ENCODE peak calls at places on chromosomes 4 and X, in seven cellular contexts. One of them, this sample, is unnamed.

GRCh38 chr4:101597204-101597603 is 193.3 kb upstream of the BANK1 start:
- DNase-seq in ovary: no peak
- DNase-seq in spleen: no peak
- DNase-seq in body of pancreas: no peak
- DNase-seq in sigmoid colon: no peak
- DNase-seq in A549: no peak
- DNase-seq in uterus: no peak
- DNase-seq in this sample: no peak

GRCh38 chrX:33109858-33110257 is 101.5 kb downstream of the DMD start:
- DNase-seq in ovary: no peak
- DNase-seq in spleen: no peak
- DNase-seq in body of pancreas: no peak
- DNase-seq in sigmoid colon: no peak
- DNase-seq in A549: no peak
- DNase-seq in uterus: no peak
- DNase-seq in this sample: no peak

GRCh38 chrX:47501226-47502071 is 18.4 kb upstream of the ZNF41 start:
- DNase-seq in ovary: no peak
- DNase-seq in spleen: no peak
- DNase-seq in body of pancreas: no peak
- DNase-seq in sigmoid colon: peak; percentile 27
- DNase-seq in A549: no peak
- DNase-seq in uterus: no peak
- DNase-seq in this sample: no peak

GRCh38 chr4:61740950-61741638 is 541.0 kb downstream of the ADGRL3 start:
- DNase-seq in ovary: no peak
- DNase-seq in spleen: no peak
- DNase-seq in body of pancreas: no peak
- DNase-seq in sigmoid colon: no peak
- DNase-seq in A549: no peak
- DNase-seq in uterus: no peak
- DNase-seq in this sample: peak; percentile 59

GRCh38 chr4:142846729-142847606 is 867 bp upstream of the INPP4B start:
- DNase-seq in ovary: peak; percentile 28
- DNase-seq in spleen: peak; percentile 71
- DNase-seq in body of pancreas: peak; percentile 75
- DNase-seq in sigmoid colon: no peak
- DNase-seq in A549: peak; percentile 25
- DNase-seq in uterus: peak; percentile 41
- DNase-seq in this sample: peak; percentile 48

GRCh38 chr4:185283723-185284122 is 74.3 kb downstream of the SNX25 start:
- DNase-seq in ovary: no peak
- DNase-seq in spleen: no peak
- DNase-seq in body of pancreas: no peak
- DNase-seq in sigmoid colon: no peak
- DNase-seq in A549: no peak
- DNase-seq in uterus: no peak
- DNase-seq in this sample: no peak

GRCh38 chr4:138952405-138952804 is 63.2 kb upstream of the NOCT start:
- DNase-seq in ovary: no peak
- DNase-seq in spleen: no peak
- DNase-seq in body of pancreas: no peak
- DNase-seq in sigmoid colon: no peak
- DNase-seq in A549: no peak
- DNase-seq in uterus: no peak
- DNase-seq in this sample: no peak

GRCh38 chrX:33725556-33726232 is 406.4 kb downstream of the FAM47A start:
- DNase-seq in ovary: peak; percentile 9
- DNase-seq in spleen: no peak
- DNase-seq in body of pancreas: peak; percentile 50
- DNase-seq in sigmoid colon: peak; percentile 71
- DNase-seq in A549: no peak
- DNase-seq in uterus: peak; percentile 35
- DNase-seq in this sample: peak; percentile 20

GRCh38 chrX:151830911-151831310 is 81.8 kb upstream of the MAGEA4 start:
- DNase-seq in ovary: no peak
- DNase-seq in spleen: no peak
- DNase-seq in body of pancreas: no peak
- DNase-seq in sigmoid colon: no peak
- DNase-seq in A549: no peak
- DNase-seq in uterus: no peak
- DNase-seq in this sample: no peak

GRCh38 chr4:76306882-76307669 is 543 bp downstream of the STBD1 start:
- DNase-seq in ovary: peak; percentile 60
- DNase-seq in spleen: peak; percentile 90
- DNase-seq in body of pancreas: peak; percentile 74
- DNase-seq in sigmoid colon: peak; percentile 82
- DNase-seq in A549: peak; percentile 48
- DNase-seq in uterus: peak; percentile 46
- DNase-seq in this sample: peak; percentile 63

GRCh38 chr4:128830906-128831525 is 21.5 kb downstream of the JADE1 start:
- DNase-seq in ovary: no peak
- DNase-seq in spleen: no peak
- DNase-seq in body of pancreas: peak; percentile 52
- DNase-seq in sigmoid colon: no peak
- DNase-seq in A549: no peak
- DNase-seq in uterus: no peak
- DNase-seq in this sample: no peak

GRCh38 chr4:6855692-6856297 is 53.8 kb upstream of the TBC1D14 start:
- DNase-seq in ovary: no peak
- DNase-seq in spleen: no peak
- DNase-seq in body of pancreas: peak; percentile 19
- DNase-seq in sigmoid colon: no peak
- DNase-seq in A549: peak; percentile 19
- DNase-seq in uterus: no peak
- DNase-seq in this sample: no peak

GRCh38 chr4:26342328-26343040 is 21.7 kb downstream of the RBPJ start:
- DNase-seq in ovary: no peak
- DNase-seq in spleen: no peak
- DNase-seq in body of pancreas: no peak
- DNase-seq in sigmoid colon: no peak
- DNase-seq in A549: peak; percentile 7
- DNase-seq in uterus: no peak
- DNase-seq in this sample: no peak

GRCh38 chr4:36086387-36086786 is 157.9 kb downstream of the ARAP2 start:
- DNase-seq in ovary: no peak
- DNase-seq in spleen: no peak
- DNase-seq in body of pancreas: no peak
- DNase-seq in sigmoid colon: no peak
- DNase-seq in A549: no peak
- DNase-seq in uterus: no peak
- DNase-seq in this sample: no peak

GRCh38 chr4:158302076-158302866 is 92.0 kb downstream of the TMEM144 start:
- DNase-seq in ovary: no peak
- DNase-seq in spleen: no peak
- DNase-seq in body of pancreas: no peak
- DNase-seq in sigmoid colon: no peak
- DNase-seq in A549: no peak
- DNase-seq in uterus: no peak
- DNase-seq in this sample: no peak

GRCh38 chrX:43862434-43862833 is 19.8 kb downstream of the MAOB start:
- DNase-seq in ovary: no peak
- DNase-seq in spleen: no peak
- DNase-seq in body of pancreas: no peak
- DNase-seq in sigmoid colon: no peak
- DNase-seq in A549: no peak
- DNase-seq in uterus: no peak
- DNase-seq in this sample: no peak

GRCh38 chrX:148530464-148531077 is 30.2 kb downstream of the AFF2 start:
- DNase-seq in ovary: no peak
- DNase-seq in spleen: no peak
- DNase-seq in body of pancreas: peak; percentile 39
- DNase-seq in sigmoid colon: no peak
- DNase-seq in A549: no peak
- DNase-seq in uterus: no peak
- DNase-seq in this sample: no peak

GRCh38 chrX:100407784-100408642 is 2.1 kb downstream of the PCDH19 start:
- DNase-seq in ovary: no peak
- DNase-seq in spleen: no peak
- DNase-seq in body of pancreas: no peak
- DNase-seq in sigmoid colon: no peak
- DNase-seq in A549: no peak
- DNase-seq in uterus: no peak
- DNase-seq in this sample: no peak

GRCh38 chr4:1465173-1466033 is 59.2 kb upstream of the NKX1-1 start:
- DNase-seq in ovary: no peak
- DNase-seq in spleen: peak; percentile 59
- DNase-seq in body of pancreas: no peak
- DNase-seq in sigmoid colon: no peak
- DNase-seq in A549: no peak
- DNase-seq in uterus: no peak
- DNase-seq in this sample: no peak

GRCh38 chrX:93874554-93874953 is 200.5 kb downstream of the FAM133A start:
- DNase-seq in ovary: no peak
- DNase-seq in spleen: no peak
- DNase-seq in body of pancreas: peak; percentile 32
- DNase-seq in sigmoid colon: no peak
- DNase-seq in A549: no peak
- DNase-seq in uterus: no peak
- DNase-seq in this sample: no peak

GRCh38 chrX:107421337-107421736 is 28.1 kb upstream of the FRMPD3 start:
- DNase-seq in ovary: no peak
- DNase-seq in spleen: no peak
- DNase-seq in body of pancreas: no peak
- DNase-seq in sigmoid colon: no peak
- DNase-seq in A549: no peak
- DNase-seq in uterus: no peak
- DNase-seq in this sample: no peak

GRCh38 chr4:100359433-100359832 is 158.4 kb downstream of the EMCN start:
- DNase-seq in ovary: no peak
- DNase-seq in spleen: no peak
- DNase-seq in body of pancreas: no peak
- DNase-seq in sigmoid colon: no peak
- DNase-seq in A549: no peak
- DNase-seq in uterus: no peak
- DNase-seq in this sample: no peak

GRCh38 chr4:185383451-185383850 is 12.3 kb downstream of the LRP2BP start:
- DNase-seq in ovary: no peak
- DNase-seq in spleen: no peak
- DNase-seq in body of pancreas: peak; percentile 85
- DNase-seq in sigmoid colon: no peak
- DNase-seq in A549: no peak
- DNase-seq in uterus: no peak
- DNase-seq in this sample: no peak

GRCh38 chrX:102768984-102769761 is 48.6 kb downstream of the GPRASP3 start:
- DNase-seq in ovary: peak; percentile 60
- DNase-seq in spleen: peak; percentile 77
- DNase-seq in body of pancreas: peak; percentile 87
- DNase-seq in sigmoid colon: peak; percentile 90
- DNase-seq in A549: peak; percentile 58
- DNase-seq in uterus: peak; percentile 80
- DNase-seq in this sample: peak; percentile 67
- TF ChIP-seq POLR2A in ovary: no peak
- TF ChIP-seq POLR2A in spleen: no peak
- TF ChIP-seq POLR2A in body of pancreas: no peak
- TF ChIP-seq POLR2A in sigmoid colon: no peak
- TF ChIP-seq POLR2A in A549: peak; percentile 52
- TF ChIP-seq POLR2A in uterus: peak; percentile 31
- TF ChIP-seq POLR2A in this sample: no peak

DNA sequence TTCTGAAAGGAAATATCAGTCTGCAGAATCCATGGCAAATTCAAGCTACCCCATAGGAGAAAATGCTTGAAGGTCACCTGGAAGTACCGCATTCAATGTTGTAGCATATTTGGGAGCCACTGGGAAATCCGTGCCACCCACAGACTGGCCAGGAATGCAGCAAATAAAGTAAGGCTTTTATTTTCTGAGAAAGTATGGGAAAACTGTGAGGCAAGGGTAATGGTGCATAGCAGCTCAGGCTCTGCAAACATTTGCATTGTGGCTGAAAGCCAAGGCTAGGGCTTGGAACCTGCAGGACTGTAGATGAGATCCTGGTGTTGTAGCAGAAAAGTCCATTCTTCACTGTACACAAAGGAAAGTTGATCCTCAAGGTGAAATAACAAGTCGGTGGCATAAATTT is 450.9 kb upstream of the NR3C2 start:
- DNase-seq in ovary: no peak
- DNase-seq in spleen: no peak
- DNase-seq in body of pancreas: peak; percentile 74
- DNase-seq in sigmoid colon: no peak
- DNase-seq in A549: no peak
- DNase-seq in uterus: no peak
- DNase-seq in this sample: no peak
- H3K9me3 ChIP-seq in ovary: no peaks in the 10 kb centered on the region
- H3K9me3 ChIP-seq in spleen: peaks cover 24% of the 10 kb centered on the region
- H3K9me3 ChIP-seq in body of pancreas: no peaks in the 10 kb centered on the region
- H3K9me3 ChIP-seq in sigmoid colon: peaks cover 9% of the 10 kb centered on the region
- H3K9me3 ChIP-seq in A549: no peaks in the 10 kb centered on the region
- H3K9me3 ChIP-seq in uterus: no peaks in the 10 kb centered on the region
- H3K9me3 ChIP-seq in this sample: no peaks in the 10 kb centered on the region

DNA sequence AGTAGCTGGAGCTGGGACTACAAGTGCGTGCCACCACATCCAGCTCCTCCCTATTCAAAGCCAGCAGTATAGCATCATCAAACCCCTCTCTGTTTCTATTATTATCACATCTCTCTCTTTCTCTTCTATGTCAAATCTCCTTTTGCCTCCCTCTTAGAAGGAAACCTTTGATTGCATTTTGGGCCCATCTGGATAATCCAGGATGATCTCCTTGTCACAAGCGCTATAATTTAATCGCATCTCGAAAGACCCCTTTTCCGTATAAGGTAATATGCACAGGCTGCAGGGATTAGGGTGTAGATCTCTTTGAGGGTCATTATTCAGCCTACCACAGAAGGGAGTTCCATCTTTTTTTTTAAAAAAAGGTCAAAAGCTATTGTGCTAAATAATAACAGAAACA is 46.4 kb upstream of the TBC1D9 start:
- DNase-seq in ovary: no peak
- DNase-seq in spleen: no peak
- DNase-seq in body of pancreas: no peak
- DNase-seq in sigmoid colon: no peak
- DNase-seq in A549: no peak
- DNase-seq in uterus: no peak
- DNase-seq in this sample: no peak
- TF ChIP-seq POLR2A in ovary: no peak
- TF ChIP-seq POLR2A in spleen: no peak
- TF ChIP-seq POLR2A in body of pancreas: no peak
- TF ChIP-seq POLR2A in sigmoid colon: no peak
- TF ChIP-seq POLR2A in A549: no peak
- TF ChIP-seq POLR2A in uterus: no peak
- TF ChIP-seq POLR2A in this sample: no peak

GRCh38 chrX:81874807-81875206 is 672.9 kb downstream of the SH3BGRL start:
- DNase-seq in ovary: no peak
- DNase-seq in spleen: no peak
- DNase-seq in body of pancreas: no peak
- DNase-seq in sigmoid colon: no peak
- DNase-seq in A549: no peak
- DNase-seq in uterus: no peak
- DNase-seq in this sample: no peak
- H3K9me3 ChIP-seq in ovary: no peaks in the 10 kb centered on the region
- H3K9me3 ChIP-seq in spleen: peaks cover 15% of the 10 kb centered on the region
- H3K9me3 ChIP-seq in body of pancreas: no peaks in the 10 kb centered on the region
- H3K9me3 ChIP-seq in sigmoid colon: no peaks in the 10 kb centered on the region
- H3K9me3 ChIP-seq in A549: no peaks in the 10 kb centered on the region
- H3K9me3 ChIP-seq in uterus: no peaks in the 10 kb centered on the region
- H3K9me3 ChIP-seq in this sample: no peaks in the 10 kb centered on the region

GRCh38 chr4:55345980-55346850 is at the start of gene SRD5A3:
- DNase-seq in ovary: peak; percentile 75
- DNase-seq in spleen: peak; percentile 97
- DNase-seq in body of pancreas: peak; percentile 90
- DNase-seq in sigmoid colon: peak; percentile 92
- DNase-seq in A549: peak; percentile 64
- DNase-seq in uterus: peak; percentile 80
- DNase-seq in this sample: peak; percentile 88
- TF ChIP-seq POLR2A in ovary: no peak
- TF ChIP-seq POLR2A in spleen: no peak
- TF ChIP-seq POLR2A in body of pancreas: peak; percentile 56
- TF ChIP-seq POLR2A in sigmoid colon: no peak
- TF ChIP-seq POLR2A in A549: peak; percentile 88
- TF ChIP-seq POLR2A in uterus: peak; percentile 55
- TF ChIP-seq POLR2A in this sample: peak; percentile 72

GRCh38 chrX:145393702-145394235 is 146.5 kb downstream of the SPANXN1 start:
- DNase-seq in ovary: no peak
- DNase-seq in spleen: no peak
- DNase-seq in body of pancreas: no peak
- DNase-seq in sigmoid colon: no peak
- DNase-seq in A549: no peak
- DNase-seq in uterus: no peak
- DNase-seq in this sample: no peak
- H3K9me3 ChIP-seq in ovary: no peaks in the 10 kb centered on the region
- H3K9me3 ChIP-seq in spleen: peaks cover 7% of the 10 kb centered on the region
- H3K9me3 ChIP-seq in body of pancreas: no peaks in the 10 kb centered on the region
- H3K9me3 ChIP-seq in sigmoid colon: no peaks in the 10 kb centered on the region
- H3K9me3 ChIP-seq in A549: no peaks in the 10 kb centered on the region
- H3K9me3 ChIP-seq in uterus: no peaks in the 10 kb centered on the region
- H3K9me3 ChIP-seq in this sample: no peaks in the 10 kb centered on the region

This sample was measured in heart left ventricle.